ENCODE peak calls at places on chromosomes 13 and 19, in four cellular contexts. H is PC-3, K is A549, F is OCI-LY7. S is an unnamed sample.

GRCh38 chr13:33052446-33052845 is 36.2 kb downstream of the KL start:
- DNase-seq in K (no peak), H (no peak), F (no peak), S (no peak)

GRCh38 chr19:47309608-47310007 is at the start of gene C5AR1:
- DNase-seq in H (no peak), F (no peak), K (no peak), S (peak; percentile 56)

GRCh38 chr13:34044041-34044440 is 226.1 kb downstream of the RFC3 start:
- DNase-seq in H (peak; percentile 14), F (no peak), K (no peak), S (no peak)

GRCh38 chr13:100674848-100675659 is 459 bp upstream of the TMTC4 start:
- DNase-seq in H (peak; percentile 94), F (peak; percentile 89), K (peak; percentile 96), S (peak; percentile 100)

GRCh38 chr19:34900245-34900644 is 26.5 kb upstream of the ZNF30 start:
- DNase-seq in H (no peak), F (no peak), K (no peak), S (no peak)

GRCh38 chr19:7480222-7480974 is 8.4 kb downstream of the PEX11G start:
- DNase-seq in F (no peak), H (no peak), K (no peak), S (no peak)

GRCh38 chr19:48354332-48354992 is 9.3 kb downstream of the TMEM143 start:
- DNase-seq in K (peak; percentile 98), H (peak; percentile 68), F (no peak), S (no peak)

GRCh38 chr19:17077447-17078028 is 2.0 kb downstream of the MYO9B start:
- DNase-seq in F (no peak), K (no peak), H (no peak), S (no peak)

GRCh38 chr13:21683034-21683733 is 12.3 kb downstream of the FGF9 start:
- DNase-seq in F (no peak), H (peak; percentile 74), K (no peak), S (no peak)

GRCh38 chr13:51806571-51806970 is 2.6 kb upstream of the DHRS12 start:
- DNase-seq in H (peak; percentile 6), K (peak; percentile 35), F (peak; percentile 55), S (peak; percentile 79)

DNA sequence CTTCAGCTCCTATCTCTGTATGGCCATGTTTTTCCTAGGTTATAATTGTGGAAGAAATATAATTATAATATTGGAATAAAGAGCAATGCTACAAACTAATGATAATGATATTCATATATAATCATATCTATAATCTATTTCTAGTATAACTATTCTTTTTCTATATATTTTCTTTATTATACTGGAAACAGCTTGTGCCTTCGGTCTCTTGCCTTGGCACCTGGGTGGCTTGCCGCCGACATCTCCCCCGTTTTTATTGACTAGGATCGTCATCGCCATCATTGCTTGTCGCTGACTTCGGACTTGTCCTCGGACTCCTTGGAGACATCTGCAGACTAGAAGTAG is 24.2 kb downstream of the ZNF763 start:
- DNase-seq in F (no peak), K (no peak), H (no peak), S (no peak)
- H3K4me2 ChIP-seq in F (peak overlapping the region; percentile 98), K (no peak overlapping the region), H (peak overlapping the region; percentile 97), S (peak overlapping the region; percentile 90)

GRCh38 chr19:4326215-4326836 is 12.3 kb downstream of the STAP2 start:
- DNase-seq in F (no peak), K (no peak), H (no peak), S (no peak)

GRCh38 chr19:4327877-4328242 is 10.8 kb downstream of the STAP2 start:
- DNase-seq in H (no peak), K (no peak), F (no peak), S (no peak)

GRCh38 chr19:4327252-4327876 is 11.3 kb downstream of the STAP2 start:
- DNase-seq in F (peak; percentile 38), K (peak; percentile 33), H (no peak), S (peak; percentile 57)

GRCh38 chr19:4328243-4328990 is 10.2 kb downstream of the STAP2 start:
- DNase-seq in H (no peak), F (peak; percentile 22), K (peak; percentile 36), S (peak; percentile 85)

DNA sequence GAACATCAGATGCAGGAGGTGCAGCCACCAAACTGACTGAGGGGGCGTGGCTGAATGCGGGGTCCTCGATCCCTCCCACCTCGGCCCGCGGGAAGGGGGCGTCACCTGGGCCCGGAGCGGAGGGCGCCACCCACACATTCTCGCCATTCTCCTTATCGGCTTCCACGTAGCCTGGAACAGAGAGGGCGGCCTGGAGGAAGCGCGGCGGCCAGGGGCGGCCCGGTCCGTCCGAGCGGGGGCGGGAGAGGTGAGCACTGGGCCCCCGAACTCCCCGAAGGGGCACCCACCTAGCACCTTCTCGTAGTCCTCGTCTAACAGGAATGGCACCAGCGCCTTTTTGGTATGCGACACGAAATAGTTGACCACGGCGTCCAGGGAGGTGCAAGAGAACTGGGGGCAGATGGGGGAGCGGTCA is 11.8 kb downstream of the STAP2 start:
- DNase-seq in H (no peak), K (no peak), F (no peak), S (no peak)
- H3K4me2 ChIP-seq in H (no peak overlapping the region), K (no peak overlapping the region), F (peak overlapping the region; percentile 25), S (no peak overlapping the region)

DNA sequence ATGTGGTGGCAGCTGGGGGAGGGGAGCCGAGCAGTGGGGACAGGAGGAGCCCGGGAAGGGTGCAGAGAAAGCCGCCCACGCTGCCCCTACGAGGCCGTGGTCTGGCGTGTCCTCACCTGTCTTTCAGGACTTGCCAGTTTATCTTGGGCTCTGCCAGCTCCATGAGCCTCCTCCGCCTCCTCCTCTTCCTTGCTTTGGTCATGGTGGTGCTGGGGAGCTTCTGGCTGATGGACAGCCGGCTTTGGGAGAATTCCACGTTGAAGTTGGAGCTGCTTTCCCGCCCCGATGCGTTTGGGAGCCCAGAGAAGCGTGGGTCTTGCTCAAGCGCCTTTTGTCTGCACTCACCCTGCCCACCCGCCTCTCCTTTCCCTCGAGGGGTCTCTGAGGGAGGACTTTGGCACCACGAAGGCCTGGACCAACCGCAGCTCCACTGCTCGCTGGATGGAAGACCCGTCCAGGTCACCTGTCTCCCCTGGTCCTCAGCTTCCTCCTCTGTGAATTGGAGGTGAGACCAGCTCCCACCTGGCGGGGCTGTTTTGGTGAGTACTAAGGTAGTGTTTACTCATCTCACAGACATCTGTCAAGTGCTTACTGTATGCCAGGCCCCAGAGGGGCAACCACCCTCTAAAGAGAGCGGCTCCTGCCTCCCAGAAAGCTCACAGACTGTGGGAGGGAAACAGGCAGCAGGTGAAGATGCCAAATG is 29.7 kb upstream of the MIER2 start:
- DNase-seq in K (no peak), H (peak; percentile 6), F (no peak), S (no peak)
- H3K4me2 ChIP-seq in K (no peak overlapping the region), H (no peak overlapping the region), F (no peak overlapping the region), S (no peak overlapping the region)

GRCh38 chr19:45340899-45341453 is 426 bp downstream of the KLC3 start:
- DNase-seq in F (no peak), K (no peak), H (no peak), S (no peak)
- H3K4me2 ChIP-seq in F (peak overlapping the region; percentile 58), K (peak overlapping the region; percentile 96), H (peak overlapping the region; percentile 86), S (no peak overlapping the region)

GRCh38 chr19:50427997-50428425 is 4.7 kb upstream of the MYBPC2 start:
- DNase-seq in F (peak; percentile 39), H (no peak), K (no peak), S (no peak)
- H3K4me2 ChIP-seq in F (peak overlapping the region; percentile 23), H (no peak overlapping the region), K (no peak overlapping the region), S (no peak overlapping the region)

GRCh38 chr13:106569233-106570095 is 1.5 kb upstream of the ARGLU1 start:
- DNase-seq in F (no peak), H (peak; percentile 8), K (no peak), S (no peak)

GRCh38 chr13:106568225-106569003 is 477 bp upstream of the ARGLU1 start:
- DNase-seq in F (peak; percentile 10), K (no peak), H (no peak), S (no peak)

GRCh38 chr13:106565127-106565775 is 2.7 kb downstream of the ARGLU1 start:
- DNase-seq in F (no peak), K (no peak), H (no peak), S (no peak)

GRCh38 chr13:106566682-106567420 is 1.1 kb downstream of the ARGLU1 start:
- DNase-seq in F (peak; percentile 67), K (peak; percentile 55), H (peak; percentile 45), S (peak; percentile 88)

GRCh38 chr13:106567421-106568224 is at the start of gene ARGLU1:
- DNase-seq in H (peak; percentile 89), K (peak; percentile 89), F (peak; percentile 88), S (peak; percentile 98)
- H3K4me2 ChIP-seq in H (peak within 1 kb of the TSS; percentile 95), K (peak within 1 kb of the TSS; percentile 86), F (peak within 1 kb of the TSS; percentile 99), S (peak within 1 kb of the TSS; percentile 75)

DNA sequence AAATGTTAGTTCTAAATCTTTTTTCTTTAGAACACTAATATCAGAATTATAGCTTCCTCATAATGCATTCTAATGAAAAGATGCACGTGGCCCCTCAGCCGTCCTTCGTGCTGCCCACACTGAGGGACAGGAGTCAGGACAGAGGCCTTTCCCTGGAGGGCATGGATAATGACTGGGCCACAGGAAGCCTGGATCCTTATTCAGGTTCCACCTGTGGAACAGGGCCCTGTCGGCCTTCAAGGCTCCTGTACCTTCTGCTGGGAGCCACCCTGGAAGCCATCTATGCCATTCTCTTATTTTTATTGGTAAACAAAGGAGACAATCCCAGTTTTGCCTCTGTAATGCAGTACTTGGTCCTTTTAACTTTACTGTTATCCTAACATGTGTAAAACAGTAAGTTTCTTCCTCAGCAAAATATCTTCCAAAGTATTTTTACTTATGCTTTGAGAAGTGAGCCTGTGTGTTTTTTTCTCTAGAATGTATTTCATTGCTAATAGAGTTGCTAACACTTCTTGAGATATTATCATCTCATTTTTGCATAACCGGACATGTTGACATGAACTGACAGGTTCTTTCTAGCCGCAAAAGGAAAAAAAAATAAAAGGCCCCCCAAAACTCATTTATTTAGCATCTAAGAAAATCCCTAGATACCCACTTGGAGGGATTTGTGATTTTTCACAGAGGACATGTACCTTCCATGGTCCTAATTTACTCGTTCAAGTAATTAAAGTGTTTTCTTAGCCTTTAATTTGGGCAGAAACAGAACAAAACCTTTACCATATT is 6.0 kb downstream of the GPR183 start:
- DNase-seq in H (no peak), K (no peak), F (no peak), S (no peak)
- H3K4me2 ChIP-seq in H (no peak overlapping the region), K (no peak overlapping the region), F (peak overlapping the region; percentile 42), S (peak overlapping the region; percentile 31)

DNA sequence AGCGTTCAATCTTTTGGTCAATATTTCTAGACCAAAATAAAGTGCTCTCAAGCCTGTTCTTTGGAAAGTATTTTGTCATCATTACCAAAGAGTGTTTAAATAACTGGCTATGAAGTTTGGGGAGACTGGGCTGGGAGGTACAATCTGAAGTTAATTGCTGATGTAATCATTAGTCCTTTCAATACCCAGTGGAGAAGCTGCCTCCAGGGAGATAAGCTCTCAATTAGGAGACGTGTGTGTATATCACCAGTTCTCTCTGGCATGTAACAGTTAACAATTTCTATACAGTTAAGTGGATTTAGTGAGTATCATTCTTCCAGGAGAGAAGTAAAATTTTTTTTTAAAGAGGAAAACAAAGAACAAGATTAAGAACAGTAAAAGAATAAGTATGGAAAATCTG is 1.4 kb downstream of the COL4A1 start:
- DNase-seq in K (no peak), H (no peak), F (no peak), S (no peak)
- H3K4me2 ChIP-seq in K (peak overlapping the region; percentile 78), H (peak overlapping the region; percentile 80), F (no peak overlapping the region), S (no peak overlapping the region)

GRCh38 chr13:106835477-106835876 is 267.5 kb upstream of the ARGLU1 start:
- DNase-seq in H (no peak), F (no peak), K (no peak), S (no peak)
- H3K4me2 ChIP-seq in H (no peak overlapping the region), F (no peak overlapping the region), K (no peak overlapping the region), S (no peak overlapping the region)

GRCh38 chr19:29724102-29724641 is 9.1 kb upstream of the C19orf12 start:
- DNase-seq in H (no peak), K (no peak), F (no peak), S (no peak)
- H3K4me2 ChIP-seq in H (peak overlapping the region; percentile 72), K (no peak overlapping the region), F (no peak overlapping the region), S (no peak overlapping the region)